ENCODE peak calls at places on chromosome 10, in five cellular contexts. X is GM13976; T is activated B cell treated with CpG ODN at 0.5 μM for 24 hours; F is CD4-positive, alpha-beta T cell; D is PC-9. W is an unnamed sample.

GRCh38 chr10:24118246-24118645 is 90.7 kb upstream of the KIAA1217 start:
- DNase-seq in D (no peak), F (no peak), X (no peak), T (no peak), W (no peak)

GRCh38 chr10:20002657-20003056 is 186.4 kb downstream of the PLXDC2 start:
- DNase-seq in T (no peak), D (no peak), X (no peak), F (no peak), W (no peak)

GRCh38 chr10:70053896-70054641 is 1.4 kb downstream of the MACROH2A2 start:
- DNase-seq in F (no peak), X (peak), D (no peak), T (no peak), W (no peak)

GRCh38 chr10:6327906-6328707 is 125.4 kb downstream of the PFKFB3 start:
- DNase-seq in X (no peak), F (no peak), T (no peak), D (no peak), W (no peak)

GRCh38 chr10:79400567-79401004 is 44.8 kb downstream of the ZCCHC24 start:
- DNase-seq in D (peak), X (peak), F (peak), T (no peak), W (no peak)

GRCh38 chr10:45000138-45000763 is 472 bp upstream of the ZNF22 start:
- DNase-seq in F (no peak), D (no peak), X (no peak), T (no peak), W (no peak)

GRCh38 chr10:23448802-23449570 is 10.1 kb downstream of the OTUD1 start:
- DNase-seq in D (no peak), X (peak), F (no peak), T (no peak), W (no peak)

GRCh38 chr10:73763343-73763742 is 18.5 kb upstream of the CHCHD1 start:
- DNase-seq in X (no peak), F (no peak), D (no peak), T (no peak), W (no peak)

GRCh38 chr10:94627511-94627910 is 56.0 kb upstream of the CYP2C18 start:
- DNase-seq in F (no peak), T (no peak), D (no peak), X (no peak), W (no peak)

GRCh38 chr10:110273474-110273873 is 31.2 kb downstream of the SMNDC1 start:
- DNase-seq in F (peak), D (peak), T (no peak), X (peak), W (peak)

GRCh38 chr10:72503241-72503640 is 122.6 kb downstream of the MICU1 start:
- DNase-seq in X (no peak), F (no peak), D (no peak), T (no peak), W (peak)

GRCh38 chr10:99775850-99776249 is 6.6 kb upstream of the ABCC2 start:
- DNase-seq in X (no peak), F (no peak), D (no peak), T (no peak), W (no peak)

GRCh38 chr10:95406651-95407280 is 116.0 kb upstream of the PDLIM1 start:
- DNase-seq in D (peak), X (no peak), T (no peak), F (no peak), W (no peak)

GRCh38 chr10:82267465-82267864 is 392.5 kb downstream of the NRG3 start:
- DNase-seq in T (no peak), X (no peak), F (no peak), D (no peak), W (no peak)

GRCh38 chr10:28669227-28670173 is 7.8 kb upstream of the BAMBI start:
- DNase-seq in X (no peak), D (no peak), F (no peak), T (no peak), W (no peak)

GRCh38 chr10:24891823-24892222 is 60.6 kb downstream of the PRTFDC1 start:
- DNase-seq in T (no peak), D (no peak), F (no peak), X (no peak), W (no peak)

GRCh38 chr10:72124984-72125383 is 36.6 kb upstream of the SPOCK2 start:
- DNase-seq in X (no peak), F (no peak), T (no peak), D (no peak), W (no peak)

GRCh38 chr10:79382491-79382941 is 35.2 kb downstream of the PPIF start:
- DNase-seq in T (peak), F (no peak), D (no peak), X (no peak), W (no peak)

GRCh38 chr10:12978885-12979284 is 22.6 kb downstream of the CCDC3 start:
- DNase-seq in F (no peak), T (no peak), X (no peak), D (no peak), W (no peak)

GRCh38 chr10:70335246-70335613 is 47.2 kb downstream of the LRRC20 start:
- DNase-seq in T (no peak), X (no peak), D (no peak), F (no peak), W (no peak)

GRCh38 chr10:10852464-10852863 is 165.2 kb upstream of the CELF2 start:
- DNase-seq in T (no peak), X (no peak), D (no peak), F (no peak), W (no peak)

GRCh38 chr10:92740762-92741161 is 51.0 kb downstream of the HHEX start:
- DNase-seq in T (no peak), D (no peak), F (no peak), X (no peak), W (no peak)

GRCh38 chr10:50431791-50432190 is 180.5 kb upstream of the ASAH2 start:
- DNase-seq in D (no peak), F (no peak), T (no peak), X (peak), W (no peak)

GRCh38 chr10:103627893-103628292 is 134.4 kb downstream of the NEURL1 start:
- DNase-seq in T (no peak), D (no peak), X (no peak), F (no peak), W (no peak)

GRCh38 chr10:52004342-52004949 is 305.1 kb upstream of the CSTF2T start:
- DNase-seq in D (no peak), T (no peak), F (no peak), X (peak), W (no peak)

GRCh38 chr10:127880557-127880956 is 12.2 kb downstream of the CLRN3 start:
- DNase-seq in T (no peak), D (no peak), F (no peak), X (no peak), W (peak)

GRCh38 chr10:12081470-12081869 is 12.7 kb downstream of the DHTKD1 start:
- DNase-seq in D (no peak), T (no peak), F (no peak), X (no peak), W (no peak)

GRCh38 chr10:116155191-116155590 is 117.8 kb downstream of the GFRA1 start:
- DNase-seq in D (no peak), F (no peak), T (no peak), X (no peak), W (no peak)

GRCh38 chr10:79070091-79070610 is 1.4 kb downstream of the ZMIZ1 start:
- DNase-seq in T (no peak), D (peak), F (no peak), X (no peak), W (no peak)

GRCh38 chr10:124534821-124535601 is 73.4 kb downstream of the LHPP start:
- DNase-seq in D (no peak), T (no peak), F (no peak), X (no peak), W (no peak)

GRCh38 chr10:131983780-131984179 is 2.1 kb upstream of the BNIP3 start:
- DNase-seq in X (no peak), T (no peak), D (no peak), F (no peak), W (no peak)

GRCh38 chr10:113991091-113991860 is 52.4 kb upstream of the ADRB1 start:
- DNase-seq in T (no peak), F (no peak), D (no peak), X (no peak), W (no peak)

GRCh38 chr10:78899996-78900714 is 168.6 kb upstream of the ZMIZ1 start:
- DNase-seq in T (no peak), X (no peak), F (no peak), D (no peak), W (no peak)

GRCh38 chr10:100163704-100164621 is 21.9 kb downstream of the ERLIN1 start:
- DNase-seq in D (no peak), F (no peak), X (no peak), T (no peak), W (no peak)

GRCh38 chr10:86230538-86231180 is 135.9 kb downstream of the GRID1 start:
- DNase-seq in D (no peak), X (no peak), T (no peak), F (no peak), W (no peak)

GRCh38 chr10:92640110-92640509 is 47.2 kb downstream of the KIF11 start:
- DNase-seq in T (no peak), F (no peak), D (no peak), X (no peak), W (no peak)

GRCh38 chr10:93150990-93151547 is 77.4 kb downstream of the CYP26A1 start:
- DNase-seq in D (no peak), T (no peak), X (no peak), F (no peak), W (no peak)

GRCh38 chr10:7007575-7008190 is 403.2 kb downstream of the SFMBT2 start:
- DNase-seq in X (no peak), D (no peak), T (no peak), F (no peak), W (no peak)

GRCh38 chr10:60591119-60591518 is 187.2 kb upstream of the CDK1 start:
- DNase-seq in X (no peak), F (no peak), T (no peak), D (no peak), W (no peak)

GRCh38 chr10:60594476-60595051 is 183.7 kb upstream of the CDK1 start:
- DNase-seq in D (no peak), X (no peak), F (no peak), T (no peak), W (no peak)
- TF ChIP-seq CTCF in D (no peak), X (no peak), F (no peak), T (no peak), W (peak)

DNA sequence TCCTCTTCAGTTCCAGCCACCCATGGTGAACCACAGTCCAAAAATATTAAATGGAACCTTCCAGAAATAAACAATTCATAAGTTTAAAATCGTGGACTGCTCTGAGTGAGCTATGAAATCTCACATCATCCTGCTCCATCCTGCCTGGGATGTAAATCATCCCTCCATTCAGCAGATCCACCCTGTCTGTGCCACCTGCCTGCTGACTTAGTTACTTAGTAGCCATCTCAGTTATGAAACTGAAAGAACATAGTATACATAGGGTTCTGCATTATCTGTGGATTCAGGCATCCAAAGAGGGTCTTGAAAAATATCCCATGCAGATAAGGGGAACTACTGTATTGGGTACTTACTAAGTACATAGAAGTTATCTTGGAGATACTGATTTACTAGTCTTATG is 89.0 kb downstream of the ST8SIA6 start:
- DNase-seq in F (no peak), T (no peak), D (no peak), X (no peak), W (no peak)
- TF ChIP-seq CTCF in F (no peak), T (no peak), D (no peak), X (no peak), W (no peak)

GRCh38 chr10:88880287-88881094 is 446 bp downstream of the STAMBPL1 start:
- DNase-seq in D (peak), T (peak), X (peak), F (peak), W (peak)
- TF ChIP-seq CTCF in D (peak), T (no peak), X (peak), F (peak), W (no peak)

DNA sequence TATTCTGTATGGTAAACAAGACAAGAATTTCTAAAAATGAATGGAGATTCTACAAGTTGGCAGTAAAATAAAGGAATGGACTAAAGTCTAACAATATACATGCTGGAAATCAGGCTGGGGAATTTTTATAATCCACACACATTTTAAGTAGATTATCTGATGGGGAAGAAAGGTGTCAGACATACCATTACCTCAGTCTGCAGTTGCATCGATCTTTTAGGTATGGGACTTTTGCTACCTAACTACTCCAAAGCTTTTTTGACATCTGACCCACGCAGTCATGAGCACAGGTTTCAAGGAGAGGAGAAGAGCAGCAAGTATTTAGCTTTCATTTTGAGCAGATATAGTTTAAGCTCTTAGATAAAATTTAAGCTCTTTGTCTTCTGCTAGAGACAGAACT is 113.0 kb downstream of the ZNF438 start:
- DNase-seq in X (no peak), T (no peak), D (no peak), F (no peak), W (no peak)
- TF ChIP-seq CTCF in X (no peak), T (no peak), D (no peak), F (no peak), W (no peak)

DNA sequence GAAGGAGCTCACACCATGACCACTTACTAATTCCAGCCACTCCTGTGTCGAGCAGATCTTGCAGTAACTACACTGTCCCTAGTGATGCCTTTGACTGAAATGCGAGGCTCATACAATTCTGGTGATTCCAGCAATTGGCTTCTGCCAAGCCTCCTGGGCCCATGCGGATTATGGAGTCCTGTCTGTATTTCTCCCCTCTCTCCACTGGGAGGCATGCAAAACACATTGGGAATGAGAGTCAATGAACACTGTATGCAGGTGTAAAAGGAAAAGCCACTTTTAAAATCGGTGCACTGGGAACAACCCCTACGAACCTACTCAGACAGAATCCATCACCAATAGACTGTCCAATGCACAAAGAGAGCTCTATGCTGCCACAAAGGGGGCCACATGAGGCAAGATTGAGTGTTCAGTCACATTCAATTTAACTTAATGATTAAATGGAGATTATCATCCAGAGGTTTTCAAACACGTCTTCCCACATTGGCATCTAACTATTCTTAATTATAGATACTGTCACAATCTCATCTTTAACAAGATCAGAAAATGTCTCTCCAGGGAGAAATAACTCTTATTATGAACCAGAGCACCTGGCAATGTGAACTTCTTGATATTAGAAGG is 550.6 kb downstream of the GLRX3 start:
- DNase-seq in D (no peak), F (no peak), T (no peak), X (no peak), W (no peak)
- TF ChIP-seq CTCF in D (no peak), F (no peak), T (no peak), X (no peak), W (no peak)

GRCh38 chr10:57844387-57844998 is 423.2 kb downstream of the IPMK start:
- DNase-seq in T (no peak), X (no peak), D (no peak), F (no peak), W (no peak)

GRCh38 chr10:57846307-57847065 is 421.2 kb downstream of the IPMK start:
- DNase-seq in X (no peak), D (no peak), T (no peak), F (no peak), W (no peak)

GRCh38 chr10:57849726-57850357 is 417.9 kb downstream of the IPMK start:
- DNase-seq in D (no peak), X (no peak), T (no peak), F (no peak), W (no peak)
- TF ChIP-seq CTCF in D (peak), X (no peak), T (no peak), F (no peak), W (no peak)

GRCh38 chr10:66215921-66216320 is 709.9 kb upstream of the LRRTM3 start:
- DNase-seq in F (no peak), X (no peak), T (no peak), D (no peak), W (no peak)

GRCh38 chr10:66218258-66218657 is 707.6 kb upstream of the LRRTM3 start:
- DNase-seq in D (no peak), X (no peak), F (no peak), T (no peak), W (no peak)

GRCh38 chr10:66209025-66209424 is 716.8 kb upstream of the LRRTM3 start:
- DNase-seq in T (no peak), X (no peak), F (no peak), D (no peak), W (no peak)

GRCh38 chr10:66218981-66219587 is 706.8 kb upstream of the LRRTM3 start:
- DNase-seq in F (no peak), D (no peak), X (no peak), T (no peak), W (no peak)

GRCh38 chr10:66215005-66215404 is 710.8 kb upstream of the LRRTM3 start:
- DNase-seq in F (no peak), T (no peak), X (peak), D (no peak), W (no peak)
- TF ChIP-seq CTCF in F (no peak), T (no peak), X (no peak), D (no peak), W (no peak)

W was measured in CD14-positive monocyte.